ENCODE peak calls at places on chromosomes 16 and 17, in ten cellular contexts. One of them, this sample, is unnamed.
A peak's percentile ranks its signal among the peaks of the same experiment; 100 is the strongest.

GRCh38 chr17:77436058-77436442 is 295.3 kb downstream of the SEC14L1 start:
- DNase-seq in heart left ventricle: peak; percentile 85
- DNase-seq in NCI-H345: no peak
- DNase-seq in pons: no peak
- DNase-seq in amniotic epithelial cell: no peak
- DNase-seq in astrocyte of the spinal cord: no peak
- DNase-seq in GM12892: no peak
- DNase-seq in adipocyte: peak; percentile 44
- DNase-seq in ovary: no peak
- DNase-seq in effector CD4-positive, alpha-beta T cell: no peak
- DNase-seq in this sample: no peak

GRCh38 chr17:45361451-45361850 is 44.6 kb upstream of the MAP3K14 start:
- DNase-seq in heart left ventricle: no peak
- DNase-seq in NCI-H345: no peak
- DNase-seq in pons: no peak
- DNase-seq in amniotic epithelial cell: no peak
- DNase-seq in astrocyte of the spinal cord: no peak
- DNase-seq in GM12892: no peak
- DNase-seq in adipocyte: no peak
- DNase-seq in ovary: peak; percentile 2
- DNase-seq in effector CD4-positive, alpha-beta T cell: no peak
- DNase-seq in this sample: no peak

GRCh38 chr16:82317411-82318168 is 147.6 kb upstream of the MPHOSPH6 start:
- DNase-seq in heart left ventricle: peak; percentile 42
- DNase-seq in NCI-H345: no peak
- DNase-seq in pons: peak; percentile 3
- DNase-seq in amniotic epithelial cell: no peak
- DNase-seq in astrocyte of the spinal cord: no peak
- DNase-seq in GM12892: no peak
- DNase-seq in adipocyte: no peak
- DNase-seq in ovary: no peak
- DNase-seq in effector CD4-positive, alpha-beta T cell: no peak
- DNase-seq in this sample: no peak

GRCh38 chr17:42133461-42134041 is 10.9 kb downstream of the HSPB9 start:
- DNase-seq in heart left ventricle: no peak
- DNase-seq in NCI-H345: peak; percentile 89
- DNase-seq in pons: no peak
- DNase-seq in amniotic epithelial cell: no peak
- DNase-seq in astrocyte of the spinal cord: no peak
- DNase-seq in GM12892: peak; percentile 59
- DNase-seq in adipocyte: no peak
- DNase-seq in ovary: no peak
- DNase-seq in effector CD4-positive, alpha-beta T cell: no peak
- DNase-seq in this sample: no peak

GRCh38 chr17:27339198-27339835 is 45.4 kb downstream of the WSB1 start:
- DNase-seq in heart left ventricle: no peak
- DNase-seq in NCI-H345: no peak
- DNase-seq in pons: no peak
- DNase-seq in amniotic epithelial cell: no peak
- DNase-seq in astrocyte of the spinal cord: no peak
- DNase-seq in GM12892: no peak
- DNase-seq in adipocyte: no peak
- DNase-seq in ovary: no peak
- DNase-seq in effector CD4-positive, alpha-beta T cell: no peak
- DNase-seq in this sample: no peak

GRCh38 chr16:3113765-3114479 is 1.5 kb downstream of the ZNF205 start:
- DNase-seq in heart left ventricle: no peak
- DNase-seq in NCI-H345: no peak
- DNase-seq in pons: no peak
- DNase-seq in amniotic epithelial cell: peak; percentile 17
- DNase-seq in astrocyte of the spinal cord: no peak
- DNase-seq in GM12892: peak; percentile 13
- DNase-seq in adipocyte: no peak
- DNase-seq in ovary: no peak
- DNase-seq in effector CD4-positive, alpha-beta T cell: no peak
- DNase-seq in this sample: no peak

GRCh38 chr17:38560503-38561318 is 45.0 kb downstream of the SRCIN1 start:
- DNase-seq in heart left ventricle: no peak
- DNase-seq in NCI-H345: no peak
- DNase-seq in pons: no peak
- DNase-seq in amniotic epithelial cell: peak; percentile 36
- DNase-seq in astrocyte of the spinal cord: peak; percentile 51
- DNase-seq in GM12892: no peak
- DNase-seq in adipocyte: peak; percentile 54
- DNase-seq in ovary: no peak
- DNase-seq in effector CD4-positive, alpha-beta T cell: no peak
- DNase-seq in this sample: no peak

GRCh38 chr16:15547768-15548096 is 95.2 kb downstream of the MARF1 start:
- DNase-seq in heart left ventricle: no peak
- DNase-seq in NCI-H345: no peak
- DNase-seq in pons: no peak
- DNase-seq in amniotic epithelial cell: no peak
- DNase-seq in astrocyte of the spinal cord: no peak
- DNase-seq in GM12892: no peak
- DNase-seq in adipocyte: no peak
- DNase-seq in ovary: no peak
- DNase-seq in effector CD4-positive, alpha-beta T cell: no peak
- DNase-seq in this sample: no peak

GRCh38 chr16:72501739-72502653 is 330.0 kb upstream of the PMFBP1 start:
- DNase-seq in heart left ventricle: peak; percentile 30
- DNase-seq in NCI-H345: peak; percentile 49
- DNase-seq in pons: peak; percentile 85
- DNase-seq in amniotic epithelial cell: peak; percentile 72
- DNase-seq in astrocyte of the spinal cord: peak; percentile 83
- DNase-seq in GM12892: peak; percentile 21
- DNase-seq in adipocyte: peak; percentile 87
- DNase-seq in ovary: peak; percentile 37
- DNase-seq in effector CD4-positive, alpha-beta T cell: peak; percentile 2
- DNase-seq in this sample: peak; percentile 41

GRCh38 chr17:58476812-58477211 is 11.4 kb downstream of the HSF5 start:
- DNase-seq in heart left ventricle: no peak
- DNase-seq in NCI-H345: no peak
- DNase-seq in pons: no peak
- DNase-seq in amniotic epithelial cell: no peak
- DNase-seq in astrocyte of the spinal cord: no peak
- DNase-seq in GM12892: no peak
- DNase-seq in adipocyte: no peak
- DNase-seq in ovary: no peak
- DNase-seq in effector CD4-positive, alpha-beta T cell: no peak
- DNase-seq in this sample: no peak

GRCh38 chr16:56793504-56793903 is 63.6 kb downstream of the NUP93 start:
- DNase-seq in heart left ventricle: no peak
- DNase-seq in NCI-H345: no peak
- DNase-seq in pons: no peak
- DNase-seq in amniotic epithelial cell: peak; percentile 53
- DNase-seq in astrocyte of the spinal cord: peak; percentile 53
- DNase-seq in GM12892: no peak
- DNase-seq in adipocyte: peak; percentile 76
- DNase-seq in ovary: no peak
- DNase-seq in effector CD4-positive, alpha-beta T cell: no peak
- DNase-seq in this sample: no peak